ENCODE peak calls at places on chromosomes 16 and 17, in eight cellular contexts. T, R, Q, E, U, S, W and C are unnamed samples.

GRCh38 chr17:32006957-32007462 is at the start of gene LRRC37B:
- DNase-seq in Q (peak; percentile 91), U (peak; percentile 95), W (peak; percentile 91), E (peak; percentile 93), R (peak; percentile 80), S (peak; percentile 89), T (peak; percentile 93), C (peak; percentile 90)

GRCh38 chr16:346587-346986 is 5.9 kb downstream of the AXIN1 start:
- DNase-seq in Q (no peak), R (no peak), T (no peak), U (no peak), S (no peak), E (no peak), W (no peak), C (no peak)

GRCh38 chr17:76051071-76051467 is 21.2 kb downstream of the SRP68 start:
- DNase-seq in Q (no peak), U (no peak), W (no peak), S (no peak), T (no peak), R (no peak), E (no peak), C (no peak)

GRCh38 chr16:8044796-8045195 is 545.5 kb downstream of the TMEM114 start:
- DNase-seq in T (no peak), U (no peak), E (no peak), Q (no peak), R (no peak), S (no peak), W (no peak), C (no peak)

GRCh38 chr17:31079731-31080130 is 15.0 kb upstream of the NF1 start:
- DNase-seq in R (no peak), T (no peak), S (no peak), U (no peak), Q (no peak), W (no peak), E (no peak), C (no peak)

GRCh38 chr16:11587643-11588247 is 1.0 kb upstream of the LITAF start:
- DNase-seq in E (no peak), Q (no peak), U (peak; percentile 54), T (peak; percentile 51), R (no peak), W (no peak), S (no peak), C (no peak)

GRCh38 chr17:61647044-61647443 is 56.0 kb upstream of the NACA2 start:
- DNase-seq in Q (no peak), W (no peak), T (no peak), U (no peak), E (no peak), R (peak; percentile 57), S (no peak), C (no peak)

GRCh38 chr17:38707678-38708351 is 2.7 kb downstream of the MLLT6 start:
- DNase-seq in U (no peak), R (no peak), S (no peak), E (no peak), Q (no peak), W (no peak), T (no peak), C (no peak)

GRCh38 chr17:43468746-43469544 is 14.8 kb upstream of the DHX8 start:
- DNase-seq in W (no peak), R (peak; percentile 94), E (no peak), U (no peak), Q (no peak), T (no peak), S (no peak), C (no peak)

GRCh38 chr17:48854774-48855476 is 24.1 kb downstream of the CALCOCO2 start:
- DNase-seq in R (no peak), Q (no peak), U (no peak), T (no peak), S (no peak), W (no peak), E (no peak), C (no peak)

GRCh38 chr17:48856122-48856821 is 25.4 kb downstream of the CALCOCO2 start:
- DNase-seq in R (no peak), T (no peak), U (no peak), E (no peak), Q (no peak), S (no peak), W (no peak), C (no peak)

DNA sequence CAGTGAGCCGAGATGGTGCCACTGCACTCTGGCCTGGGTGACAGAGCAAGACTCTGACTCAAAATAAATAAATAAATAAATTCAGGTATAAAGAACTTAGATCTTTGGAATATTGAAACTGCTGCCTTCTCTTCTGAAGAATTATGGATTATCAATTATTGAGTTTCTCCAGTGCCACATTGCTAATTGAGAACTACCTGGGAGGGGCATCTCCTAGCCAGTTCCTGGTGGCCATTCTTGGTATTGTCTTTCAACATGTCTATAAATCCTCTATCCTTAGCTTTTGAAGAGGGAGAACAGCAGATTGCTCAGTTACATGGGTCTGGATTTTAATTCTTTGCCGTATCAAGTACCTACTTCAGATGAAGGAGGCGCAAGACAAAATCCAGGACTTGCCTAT is 29.2 kb downstream of the CALCOCO2 start:
- DNase-seq in Q (no peak), T (no peak), U (no peak), R (no peak), E (no peak), S (no peak), W (no peak), C (no peak)
- TF ChIP-seq CTCF in Q (no peak), T (no peak), U (no peak), R (peak; percentile 32), E (peak; percentile 61), S (no peak), W (no peak), C (peak; percentile 32)

DNA sequence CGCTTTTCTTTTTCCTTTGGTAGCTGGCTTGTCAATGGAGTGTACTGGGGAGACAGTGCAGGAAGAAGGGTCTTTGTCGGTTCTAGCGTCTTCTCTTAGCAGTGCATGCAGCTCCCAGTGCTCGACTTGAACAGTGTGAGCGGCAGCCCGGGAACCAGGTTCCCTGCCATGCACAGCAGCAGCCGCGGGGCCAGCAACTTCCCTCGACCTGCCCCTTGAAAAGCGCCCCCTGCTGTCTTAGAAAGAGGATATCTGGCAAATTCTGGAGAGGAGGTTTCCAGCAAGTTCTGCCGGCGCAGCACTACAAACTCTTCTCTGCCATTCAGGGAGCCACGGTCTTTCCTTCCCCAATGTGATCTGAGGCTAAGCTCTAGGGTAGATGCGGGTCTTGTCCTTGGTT is 451.5 kb downstream of the PMP22 start:
- DNase-seq in R (no peak), U (peak; percentile 73), T (peak; percentile 74), Q (no peak), W (no peak), E (peak; percentile 62), S (no peak), C (peak; percentile 27)
- TF ChIP-seq CTCF in R (no peak), U (peak; percentile 33), T (peak; percentile 54), Q (no peak), W (no peak), E (peak; percentile 76), S (peak; percentile 10), C (peak; percentile 28)

GRCh38 chr17:81557276-81558114 is 5.3 kb upstream of the FAAP100 start:
- DNase-seq in T (no peak), W (no peak), U (no peak), E (no peak), S (no peak), R (no peak), Q (no peak), C (no peak)

GRCh38 chr17:81556863-81557262 is 4.7 kb upstream of the FAAP100 start:
- DNase-seq in S (no peak), Q (no peak), T (no peak), W (no peak), E (no peak), U (no peak), R (no peak), C (no peak)

GRCh38 chr17:81561494-81561885 is 9.3 kb upstream of the FAAP100 start:
- DNase-seq in W (no peak), S (no peak), U (no peak), E (no peak), R (peak; percentile 85), Q (no peak), T (no peak), C (no peak)

GRCh38 chr17:81558115-81558468 is 5.9 kb upstream of the FAAP100 start:
- DNase-seq in Q (no peak), W (no peak), S (no peak), E (no peak), U (no peak), R (no peak), T (no peak), C (no peak)

GRCh38 chr17:81558941-81559806 is 7.0 kb upstream of the FAAP100 start:
- DNase-seq in W (no peak), Q (no peak), U (no peak), E (no peak), R (peak; percentile 20), S (no peak), T (no peak), C (no peak)
- TF ChIP-seq CTCF in W (no peak), Q (no peak), U (no peak), E (no peak), R (peak; percentile 39), S (no peak), T (peak; percentile 16), C (no peak)

GRCh38 chr17:7215652-7216139 is 3.9 kb downstream of the DLG4 start:
- DNase-seq in W (no peak), S (no peak), U (no peak), T (no peak), R (no peak), Q (no peak), E (no peak), C (peak; percentile 54)

GRCh38 chr17:7214300-7215135 is 5.1 kb downstream of the DLG4 start:
- DNase-seq in U (peak; percentile 100), S (peak; percentile 97), W (peak; percentile 99), R (peak; percentile 97), Q (peak; percentile 98), T (peak; percentile 98), E (peak; percentile 100), C (peak; percentile 100)

GRCh38 chr17:7215136-7215638 is 4.4 kb downstream of the DLG4 start:
- DNase-seq in W (no peak), S (no peak), U (no peak), Q (peak; percentile 91), E (no peak), R (no peak), T (no peak), C (no peak)

GRCh38 chr17:7211512-7212277 is 7.9 kb downstream of the DLG4 start:
- DNase-seq in S (no peak), E (no peak), W (no peak), Q (no peak), T (no peak), R (no peak), U (no peak), C (no peak)

GRCh38 chr17:7213895-7214299 is 5.7 kb downstream of the DLG4 start:
- DNase-seq in R (peak; percentile 85), T (peak; percentile 81), E (peak; percentile 92), U (no peak), Q (peak; percentile 71), S (no peak), W (peak; percentile 74), C (peak; percentile 86)
- TF ChIP-seq CTCF in R (peak; percentile 44), T (peak; percentile 30), E (peak; percentile 72), U (peak; percentile 33), Q (no peak), S (peak; percentile 33), W (peak; percentile 44), C (peak; percentile 90)